ENCODE peak calls at places on chromosome 7, in six cellular contexts. R, E, I, V, K and N are unnamed samples.

GRCh38 chr7:43211693-43212092 is 99.2 kb downstream of the HECW1 start:
- DNase-seq in V (no peak), E (no peak), K (no peak), R (no peak), I (no peak), N (no peak)

GRCh38 chr7:12291870-12292269 is 80.8 kb downstream of the TMEM106B start:
- DNase-seq in K (peak; percentile 18), R (no peak), E (no peak), I (no peak), V (no peak), N (no peak)

GRCh38 chr7:128794020-128794419 is 2.3 kb downstream of the CCDC136 start:
- DNase-seq in R (no peak), K (peak; percentile 22), I (no peak), V (no peak), E (no peak), N (no peak)

GRCh38 chr7:131241381-131241780 is 86.3 kb upstream of the MKLN1 start:
- DNase-seq in E (no peak), V (peak; percentile 2), R (no peak), K (peak; percentile 42), I (no peak), N (no peak)

GRCh38 chr7:27176962-27177794 is 3.1 kb upstream of the HOXA10 start:
- DNase-seq in I (no peak), E (peak; percentile 61), K (no peak), R (no peak), V (no peak), N (no peak)

GRCh38 chr7:150900675-150901074 is 48.4 kb downstream of the AOC1 start:
- DNase-seq in E (peak; percentile 46), I (no peak), R (no peak), V (no peak), K (no peak), N (no peak)

GRCh38 chr7:37285701-37286475 is 162.8 kb downstream of the ELMO1 start:
- DNase-seq in E (no peak), K (no peak), V (no peak), R (peak; percentile 27), I (no peak), N (no peak)

GRCh38 chr7:4006687-4007086 is 675.4 kb upstream of the FOXK1 start:
- DNase-seq in I (no peak), E (no peak), V (no peak), K (no peak), R (no peak), N (no peak)

GRCh38 chr7:2719007-2719406 is 31.0 kb downstream of the AMZ1 start:
- DNase-seq in E (no peak), K (peak; percentile 31), V (no peak), R (peak; percentile 71), I (no peak), N (no peak)
- TF ChIP-seq CTCF in E (peak; percentile 32), K (peak; percentile 49), V (peak; percentile 55), R (peak; percentile 65), I (peak; percentile 45), N (peak; percentile 55)

DNA sequence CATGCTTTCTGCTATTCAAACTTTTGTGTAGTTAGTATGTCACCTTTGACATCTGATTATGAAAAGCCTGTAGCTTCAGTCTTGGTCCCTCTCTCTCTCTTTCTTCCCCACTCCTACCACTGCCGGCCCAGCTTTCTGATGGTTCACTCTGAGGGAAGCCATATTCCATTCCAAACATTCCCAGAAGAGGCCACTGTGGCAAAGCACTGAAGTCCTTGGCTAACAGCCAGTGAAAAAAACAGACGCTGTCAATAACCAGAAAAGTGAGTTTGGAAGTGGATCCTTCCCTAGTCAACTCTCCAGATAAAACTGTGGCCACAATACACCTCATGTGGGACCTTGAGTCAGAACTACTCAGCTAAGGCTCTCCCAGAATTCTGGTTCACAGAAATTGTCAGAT is 950.7 kb upstream of the PHF14 start:
- DNase-seq in K (no peak), I (no peak), V (no peak), R (no peak), E (no peak), N (no peak)
- TF ChIP-seq CTCF in K (no peak), I (no peak), V (peak; percentile 61), R (no peak), E (no peak), N (peak; percentile 39)

DNA sequence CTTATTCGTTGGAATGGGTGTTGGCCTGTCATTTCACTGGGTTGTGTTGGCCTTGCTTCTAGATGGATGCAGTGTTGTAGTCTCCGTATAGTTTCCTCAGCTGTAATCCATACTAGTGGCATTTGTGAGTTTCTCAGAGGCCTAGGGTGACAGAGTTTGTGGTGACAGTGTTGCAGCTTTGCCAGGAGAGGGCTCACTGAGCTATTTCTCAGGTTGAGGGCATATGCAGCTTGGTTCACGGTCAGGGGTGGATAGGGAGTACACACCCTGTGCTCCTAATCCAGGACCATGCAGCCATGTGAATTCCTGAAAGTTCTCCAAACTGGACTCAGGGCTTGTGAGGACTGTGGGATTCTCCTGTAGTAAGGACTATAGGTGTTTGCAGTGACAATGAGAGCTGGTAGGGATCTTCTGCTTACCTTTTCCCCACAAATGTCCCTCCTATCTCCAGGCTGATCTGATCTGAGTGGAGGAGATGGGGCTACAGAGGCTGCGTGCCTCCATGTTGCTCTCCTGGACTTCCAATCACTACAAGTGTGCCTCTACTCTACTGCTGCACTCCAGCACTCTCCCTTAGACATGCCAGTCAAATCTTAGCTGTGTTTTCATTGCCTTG is 229.0 kb downstream of the STK31 start:
- DNase-seq in K (peak; percentile 53), R (no peak), V (no peak), E (no peak), I (no peak), N (peak; percentile 30)
- TF ChIP-seq CTCF in K (peak; percentile 40), R (no peak), V (peak; percentile 54), E (peak; percentile 45), I (peak; percentile 68), N (peak; percentile 70)

GRCh38 chr7:144063710-144064109 is 5.9 kb upstream of the OR2A25 start:
- DNase-seq in R (no peak), E (no peak), K (no peak), V (no peak), I (no peak), N (no peak)
- TF ChIP-seq CTCF in R (no peak), E (no peak), K (no peak), V (no peak), I (peak; percentile 16), N (peak; percentile 44)

GRCh38 chr7:149071182-149071635 is 19.3 kb downstream of the ZNF786 start:
- DNase-seq in V (no peak), I (no peak), K (no peak), E (no peak), R (no peak), N (no peak)

GRCh38 chr7:149072438-149072775 is 18.1 kb downstream of the ZNF786 start:
- DNase-seq in I (no peak), K (no peak), V (no peak), R (no peak), E (no peak), N (no peak)

GRCh38 chr7:149070372-149071140 is 20.0 kb downstream of the ZNF786 start:
- DNase-seq in I (no peak), K (no peak), E (no peak), R (no peak), V (no peak), N (no peak)

GRCh38 chr7:149074116-149074885 is 16.2 kb downstream of the ZNF786 start:
- DNase-seq in I (no peak), R (no peak), K (no peak), V (no peak), E (no peak), N (no peak)

DNA sequence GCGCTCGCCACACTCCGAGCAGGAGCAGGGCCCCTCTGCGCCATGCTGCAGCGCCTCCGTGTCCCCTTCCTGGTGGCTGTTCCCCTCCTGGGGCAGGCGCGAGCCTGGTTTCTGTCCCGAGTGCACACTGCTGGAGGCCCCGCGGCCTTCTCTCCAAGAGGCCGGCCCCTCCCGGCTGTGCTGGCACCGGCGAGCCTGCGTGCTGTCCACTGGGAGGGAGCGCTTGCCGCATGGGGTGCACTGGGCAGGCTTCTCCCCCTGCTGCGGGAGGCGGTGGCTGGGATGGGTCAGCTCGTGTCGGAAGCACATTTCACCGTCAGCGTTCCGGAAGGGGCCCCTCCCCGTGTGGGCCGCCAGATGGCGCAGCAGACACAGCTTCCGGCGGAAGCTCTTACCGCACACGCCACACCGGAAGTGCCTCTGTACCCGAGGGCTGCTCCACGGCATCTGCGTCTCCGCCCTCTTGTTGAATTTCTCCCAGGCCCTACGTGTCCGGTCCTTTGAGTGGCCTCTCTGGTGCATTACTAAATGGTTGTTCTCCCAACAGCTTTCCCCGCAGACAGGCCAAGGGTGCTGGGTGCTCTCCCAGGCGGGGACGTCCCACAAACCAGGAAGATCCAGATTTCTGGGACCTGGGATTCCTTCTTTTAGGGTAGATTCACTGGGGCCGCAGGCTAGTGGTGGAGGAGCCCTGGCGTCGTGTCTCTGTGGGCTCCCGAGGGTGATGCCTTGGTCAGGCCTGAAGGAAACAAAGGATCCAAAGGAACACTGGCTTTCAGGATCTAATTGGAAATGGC is 18.7 kb downstream of the ZNF786 start:
- DNase-seq in V (no peak), I (no peak), K (peak; percentile 79), E (peak; percentile 82), R (peak; percentile 49), N (peak; percentile 18)
- TF ChIP-seq CTCF in V (peak; percentile 11), I (peak; percentile 21), K (peak; percentile 41), E (no peak), R (no peak), N (peak; percentile 44)

GRCh38 chr7:95997632-95998031 is 225.3 kb downstream of the DYNC1I1 start:
- DNase-seq in K (no peak), R (no peak), V (no peak), I (no peak), E (no peak), N (no peak)
- TF ChIP-seq CTCF in K (no peak), R (no peak), V (no peak), I (no peak), E (no peak), N (no peak)

DNA sequence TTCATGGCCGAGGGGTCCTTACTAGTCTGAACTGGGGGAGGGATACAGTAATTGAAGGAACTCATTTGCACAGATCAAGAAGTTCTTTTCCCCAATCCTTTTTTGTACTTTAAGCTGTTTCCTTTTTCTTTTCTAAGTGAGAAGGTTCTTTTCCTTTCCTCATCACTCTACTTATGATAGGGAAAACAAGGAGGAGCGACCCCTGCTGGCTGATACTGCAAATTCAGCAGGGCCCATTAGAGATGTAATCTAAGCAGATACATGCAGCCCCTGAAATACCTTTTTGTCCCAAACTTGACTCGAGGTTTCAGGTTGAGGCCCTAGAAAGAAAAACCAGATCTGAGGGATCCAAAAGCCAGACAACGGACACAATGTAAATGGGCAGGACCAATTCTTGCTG is 305.5 kb downstream of the DNAJB9 start:
- DNase-seq in E (no peak), V (no peak), I (no peak), K (peak; percentile 41), R (no peak), N (peak; percentile 13)
- TF ChIP-seq CTCF in E (no peak), V (no peak), I (peak; percentile 3), K (peak; percentile 13), R (no peak), N (peak; percentile 43)